ENCODE peak calls at places on chromosomes 12 and 14, in eight cellular contexts. E, X, P, Y, L, I, V and B are unnamed samples.

GRCh38 chr12:72288436-72288835 is 16.3 kb downstream of the TRHDE start:
- DNase-seq in E (no peak), X (no peak), P (no peak), Y (no peak), L (no peak), I (no peak), V (no peak), B (no peak)

GRCh38 chr14:80074905-80075304 is 136.4 kb downstream of the DIO2 start:
- DNase-seq in E (no peak), X (no peak), P (no peak), Y (no peak), L (no peak), I (no peak), V (no peak), B (no peak)

GRCh38 chr12:55829967-55830600 is 697 bp upstream of the DNAJC14 start:
- DNase-seq in E (peak), X (peak), P (no peak), Y (peak), L (no peak), I (no peak), V (no peak), B (no peak)

GRCh38 chr12:80778005-80778541 is 61.4 kb downstream of the MYF5 start:
- DNase-seq in E (peak), X (no peak), P (peak), Y (peak), L (peak), I (peak), V (peak), B (peak)

GRCh38 chr14:81819910-81820309 is 286.3 kb upstream of the SEL1L start:
- DNase-seq in E (no peak), X (no peak), P (no peak), Y (no peak), L (no peak), I (no peak), V (no peak), B (no peak)

GRCh38 chr12:66901136-66901932 is 222.5 kb upstream of the GRIP1 start:
- DNase-seq in E (no peak), X (no peak), P (no peak), Y (peak), L (no peak), I (no peak), V (no peak), B (no peak)

GRCh38 chr12:123471374-123472068 is 13.6 kb downstream of the SNRNP35 start:
- DNase-seq in E (no peak), X (no peak), P (peak), Y (no peak), L (peak), I (peak), V (peak), B (peak)

GRCh38 chr14:24321212-24321975 is 10.1 kb downstream of the LTB4R start:
- DNase-seq in E (no peak), X (no peak), P (no peak), Y (no peak), L (no peak), I (no peak), V (no peak), B (no peak)

GRCh38 chr14:94599656-94600004 is 12.6 kb upstream of the SERPINA3 start:
- DNase-seq in E (no peak), X (no peak), P (peak), Y (no peak), L (no peak), I (no peak), V (peak), B (no peak)

GRCh38 chr12:6953417-6954315 is 2.5 kb downstream of the PTPN6 start:
- DNase-seq in E (no peak), X (peak), P (peak), Y (no peak), L (peak), I (no peak), V (peak), B (no peak)

GRCh38 chr14:55274760-55275159 is 3.5 kb downstream of the FBXO34 start:
- DNase-seq in E (no peak), X (no peak), P (no peak), Y (peak), L (peak), I (peak), V (peak), B (no peak)

GRCh38 chr14:72907886-72908285 is 14.0 kb upstream of the DPF3 start:
- DNase-seq in E (no peak), X (no peak), P (no peak), Y (peak), L (peak), I (peak), V (peak), B (no peak)

GRCh38 chr14:84646791-84647500 is 883.0 kb upstream of the FLRT2 start:
- DNase-seq in E (no peak), X (no peak), P (no peak), Y (no peak), L (peak), I (peak), V (peak), B (no peak)

GRCh38 chr14:99234982-99235491 is 37.0 kb downstream of the BCL11B start:
- DNase-seq in E (no peak), X (peak), P (no peak), Y (no peak), L (no peak), I (no peak), V (no peak), B (no peak)

GRCh38 chr12:101780599-101780998 is 41.3 kb upstream of the SYCP3 start:
- DNase-seq in E (no peak), X (no peak), P (no peak), Y (no peak), L (no peak), I (no peak), V (no peak), B (no peak)

GRCh38 chr14:22549981-22550670 is 38.9 kb downstream of the DAD1 start:
- DNase-seq in E (no peak), X (peak), P (no peak), Y (peak), L (peak), I (peak), V (peak), B (no peak)

GRCh38 chr12:67928621-67929369 is 60.5 kb upstream of the IFNG-AS1 start:
- DNase-seq in E (no peak), X (no peak), P (no peak), Y (peak), L (peak), I (no peak), V (no peak), B (no peak)

GRCh38 chr14:105066285-105067071 is 1.2 kb upstream of the GPR132 start:
- DNase-seq in E (no peak), X (no peak), P (no peak), Y (no peak), L (no peak), I (no peak), V (no peak), B (no peak)

GRCh38 chr14:105064001-105064400 is 1.2 kb downstream of the GPR132 start:
- DNase-seq in E (no peak), X (no peak), P (no peak), Y (no peak), L (no peak), I (no peak), V (no peak), B (no peak)

GRCh38 chr14:105063041-105063440 is 2.2 kb downstream of the GPR132 start:
- DNase-seq in E (no peak), X (no peak), P (no peak), Y (no peak), L (no peak), I (no peak), V (no peak), B (no peak)

GRCh38 chr14:105065280-105066228 is at the start of gene GPR132:
- DNase-seq in E (no peak), X (peak), P (peak), Y (peak), L (no peak), I (no peak), V (peak), B (no peak)

DNA sequence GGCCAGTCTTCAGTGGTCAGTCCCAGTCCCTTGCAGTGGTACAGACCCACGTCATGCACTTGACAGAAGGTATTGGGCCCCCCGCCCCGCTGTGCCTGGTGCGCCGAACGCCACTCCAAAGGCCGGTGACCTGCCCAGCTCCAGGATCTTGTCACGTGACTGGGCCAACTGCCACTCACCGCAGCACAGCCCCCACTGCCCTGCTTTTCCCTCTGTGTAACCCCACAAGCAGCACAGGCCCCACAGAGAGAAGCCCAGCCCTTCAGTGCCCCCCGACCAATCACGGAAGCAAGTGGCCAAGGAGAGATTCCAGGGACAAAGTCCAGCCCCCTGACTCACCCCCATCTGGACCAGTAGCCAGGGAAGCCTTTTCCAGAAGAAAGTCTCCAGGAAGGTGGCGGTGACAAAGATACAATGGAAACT is 498 bp downstream of the GPR132 start:
- DNase-seq in E (no peak), X (peak), P (no peak), Y (peak), L (peak), I (peak), V (peak), B (no peak)
- H3K4me3 ChIP-seq in E (no peak), X (peak), P (no peak), Y (no peak), L (no peak), I (no peak), V (no peak), B (no peak)

GRCh38 chr12:2118061-2118460 is 65.3 kb downstream of the CACNA1C start:
- DNase-seq in E (no peak), X (no peak), P (no peak), Y (no peak), L (no peak), I (no peak), V (no peak), B (no peak)
- H3K4me3 ChIP-seq in E (no peak), X (no peak), P (no peak), Y (no peak), L (no peak), I (no peak), V (no peak), B (no peak)

DNA sequence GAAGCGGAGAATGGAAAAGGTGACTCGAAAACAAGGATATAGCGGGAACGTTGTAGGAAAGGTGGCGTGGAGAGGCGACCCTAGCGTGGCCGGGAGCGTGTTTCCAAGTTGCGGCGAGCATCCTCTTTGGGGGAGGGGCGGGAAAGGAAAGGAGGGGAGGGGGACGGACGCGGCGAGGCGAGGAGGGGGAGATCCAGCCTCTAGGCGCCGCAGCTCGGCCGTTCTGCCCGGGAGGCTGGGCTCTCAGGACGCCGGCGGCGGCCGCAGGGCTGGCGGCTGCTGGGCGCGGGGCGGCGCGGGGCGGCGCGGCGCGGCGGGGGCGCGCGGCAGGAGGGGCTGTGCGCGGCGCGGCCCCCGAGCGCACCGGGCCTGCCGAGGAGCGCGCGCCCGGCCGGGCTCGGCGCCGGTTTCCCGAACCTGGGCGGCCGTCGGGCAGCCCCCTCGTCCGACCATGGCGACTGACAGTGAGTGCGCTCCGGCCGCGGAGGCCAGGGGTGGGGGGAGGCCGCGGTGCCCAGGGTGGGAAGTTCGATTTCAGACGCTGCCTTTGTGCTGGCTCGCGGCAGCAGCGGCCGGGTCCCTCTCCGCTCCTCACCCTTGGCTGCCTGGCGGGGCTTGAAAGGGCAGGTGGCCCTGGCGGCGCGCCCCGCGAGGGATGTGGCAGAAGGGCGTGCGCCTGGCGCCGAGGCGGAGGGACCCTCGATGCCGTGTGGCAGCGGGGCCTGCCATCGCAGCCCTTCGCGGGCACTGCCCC is 50.3 kb downstream of the SNAPC1 start:
- DNase-seq in E (no peak), X (no peak), P (no peak), Y (no peak), L (peak), I (no peak), V (peak), B (no peak)
- H3K4me3 ChIP-seq in E (no peak), X (no peak), P (peak), Y (peak), L (peak), I (peak), V (peak), B (peak)

GRCh38 chr12:50050119-50050385 is 7.3 kb upstream of the ASIC1 start:
- DNase-seq in E (no peak), X (no peak), P (no peak), Y (no peak), L (no peak), I (no peak), V (no peak), B (no peak)
- H3K4me3 ChIP-seq in E (peak), X (no peak), P (no peak), Y (no peak), L (peak), I (no peak), V (no peak), B (no peak)

DNA sequence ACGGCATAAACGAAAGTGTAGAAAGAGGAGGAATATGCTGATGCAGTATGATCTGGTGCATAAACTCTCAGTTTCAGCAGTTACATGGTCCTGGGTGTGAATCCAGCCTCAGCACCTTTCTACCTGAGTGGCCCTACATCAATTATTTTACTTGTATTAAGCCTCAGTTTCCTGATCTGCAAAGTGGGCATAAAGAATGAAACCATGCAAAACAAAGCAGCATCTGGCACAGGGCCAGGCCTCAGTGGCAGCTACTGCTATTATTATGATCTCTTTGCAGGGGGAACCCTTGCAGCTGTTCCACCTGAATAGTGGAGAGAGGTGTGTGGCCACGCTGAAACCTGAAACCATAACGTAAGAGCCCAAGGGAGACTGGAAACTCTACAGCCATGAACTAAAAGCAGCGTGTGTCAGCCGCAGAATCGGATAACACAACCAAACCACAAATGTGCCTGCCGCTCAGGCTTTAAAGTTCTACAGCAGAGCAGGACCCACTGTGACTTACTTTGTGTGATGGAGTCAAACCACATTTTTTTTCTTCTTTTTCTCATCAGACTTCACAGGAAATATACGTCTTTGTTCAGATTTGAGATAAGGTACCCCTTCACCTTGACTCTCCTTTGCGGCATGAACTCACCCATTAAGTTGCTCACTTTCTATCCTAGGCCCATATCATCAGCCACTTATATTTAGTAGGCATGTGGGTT is 29.2 kb upstream of the FOS start:
- DNase-seq in E (no peak), X (peak), P (peak), Y (peak), L (no peak), I (no peak), V (no peak), B (no peak)
- H3K4me3 ChIP-seq in E (no peak), X (peak), P (no peak), Y (no peak), L (no peak), I (no peak), V (no peak), B (no peak)

GRCh38 chr14:21261824-21262223 is 7.4 kb downstream of the HNRNPC start:
- DNase-seq in E (no peak), X (no peak), P (no peak), Y (no peak), L (no peak), I (no peak), V (no peak), B (no peak)

GRCh38 chr14:21262410-21262809 is 6.8 kb downstream of the HNRNPC start:
- DNase-seq in E (no peak), X (no peak), P (no peak), Y (no peak), L (no peak), I (no peak), V (no peak), B (no peak)

GRCh38 chr14:21263284-21264024 is 5.8 kb downstream of the HNRNPC start:
- DNase-seq in E (no peak), X (no peak), P (no peak), Y (no peak), L (no peak), I (peak), V (no peak), B (no peak)

GRCh38 chr14:21267431-21267845 is 1.8 kb downstream of the HNRNPC start:
- DNase-seq in E (no peak), X (no peak), P (no peak), Y (peak), L (no peak), I (no peak), V (peak), B (no peak)

GRCh38 chr14:21264025-21264801 is 5.0 kb downstream of the HNRNPC start:
- DNase-seq in E (no peak), X (peak), P (no peak), Y (peak), L (peak), I (peak), V (peak), B (peak)
- H3K4me3 ChIP-seq in E (no peak), X (peak), P (peak), Y (peak), L (no peak), I (no peak), V (no peak), B (no peak)